ENCODE peak calls at places on chromosomes 13 and 19, in four cellular contexts. U is HepG2, F is H1, W is GM12878. Y is an unnamed sample.

GRCh38 chr13:101919541-101920306 is 467.2 kb downstream of the ITGBL1 start:
- DNase-seq in W (no peak), F (no peak), U (no peak), Y (no peak)

GRCh38 chr13:99873141-99873540 is 98.4 kb downstream of the ZIC5 start:
- DNase-seq in W (no peak), F (no peak), U (no peak), Y (no peak)

GRCh38 chr19:29956855-29957254 is 14.8 kb downstream of the URI1 start:
- DNase-seq in W (no peak), U (peak), F (no peak), Y (no peak)

GRCh38 chr13:93559718-93560117 is 333.1 kb downstream of the GPC6 start:
- DNase-seq in F (no peak), U (no peak), W (no peak), Y (no peak)

GRCh38 chr19:18339703-18340102 is 695 bp upstream of the PGPEP1 start:
- DNase-seq in F (no peak), U (no peak), W (no peak), Y (no peak)

GRCh38 chr19:18282021-18282787 is 782 bp upstream of the JUND start:
- DNase-seq in W (no peak), U (peak), F (no peak), Y (no peak)

GRCh38 chr13:78604782-78605611 is 1.6 kb upstream of the POU4F1 start:
- DNase-seq in W (no peak), U (peak), F (no peak), Y (no peak)

GRCh38 chr19:41910240-41910991 is 17.8 kb downstream of the ERFL start:
- DNase-seq in U (no peak), F (no peak), W (no peak), Y (no peak)

GRCh38 chr19:45171211-45171623 is 6.8 kb downstream of the TRAPPC6A start:
- DNase-seq in U (no peak), W (no peak), F (no peak), Y (no peak)

GRCh38 chr19:3655402-3656072 is 28.9 kb upstream of the CACTIN start:
- DNase-seq in W (no peak), U (no peak), F (no peak), Y (no peak)

GRCh38 chr19:28595722-28596121 is 617.2 kb downstream of the UQCRFS1 start:
- DNase-seq in F (no peak), W (no peak), U (no peak), Y (no peak)
- TF ChIP-seq SUZ12 in F (no peak), W (no peak), U (no peak), Y (no peak)

GRCh38 chr19:50518091-50519005 is 4.6 kb upstream of the ASPDH start:
- DNase-seq in U (no peak), F (no peak), W (no peak), Y (no peak)

GRCh38 chr19:50519006-50519575 is 5.4 kb upstream of the ASPDH start:
- DNase-seq in W (no peak), F (no peak), U (no peak), Y (no peak)

GRCh38 chr19:50517704-50518075 is 4.0 kb upstream of the ASPDH start:
- DNase-seq in W (no peak), U (no peak), F (no peak), Y (no peak)

GRCh38 chr19:50522881-50523280 is 9.2 kb upstream of the ASPDH start:
- DNase-seq in U (no peak), F (no peak), W (no peak), Y (no peak)

GRCh38 chr19:50520822-50521465 is 7.2 kb upstream of the ASPDH start:
- DNase-seq in F (no peak), U (no peak), W (no peak), Y (no peak)
- H3K9ac ChIP-seq in F (no peak), U (no peak), W (no peak), Y (no peak)

GRCh38 chr19:17097593-17098126 is 22.1 kb downstream of the MYO9B start:
- DNase-seq in U (peak), W (no peak), F (no peak), Y (no peak)
- TF ChIP-seq YY1 in U (no peak), W (no peak), F (no peak), Y (no peak)

DNA sequence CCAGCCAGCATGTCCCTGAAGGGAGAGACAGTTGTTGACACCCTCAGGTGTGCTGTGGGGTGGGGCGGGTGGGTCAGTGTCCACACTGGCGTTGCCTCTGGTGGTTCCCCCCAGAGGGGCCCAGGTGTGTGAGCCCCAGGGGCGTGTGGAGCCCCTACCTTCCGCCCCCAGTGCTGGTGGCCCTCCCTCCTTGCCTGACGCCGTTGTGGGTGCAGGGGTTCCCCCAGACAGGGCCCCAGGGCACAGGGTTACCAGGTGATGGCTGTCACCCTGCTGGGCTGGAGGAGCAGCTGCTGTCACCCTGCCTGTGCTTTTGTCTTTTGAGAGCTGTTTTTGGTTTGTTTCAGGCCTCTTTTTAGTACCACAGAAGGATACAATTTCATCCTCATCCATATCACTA is 27.2 kb downstream of the ATP4B start:
- DNase-seq in U (no peak), W (no peak), F (no peak), Y (no peak)
- TF ChIP-seq SUZ12 in U (no peak), W (no peak), F (no peak), Y (no peak)

GRCh38 chr13:38519229-38519910 is 167.5 kb upstream of the FREM2 start:
- DNase-seq in W (no peak), U (no peak), F (peak), Y (peak)

GRCh38 chr13:38514575-38514974 is 164.9 kb downstream of the UFM1 start:
- DNase-seq in W (no peak), F (no peak), U (no peak), Y (no peak)

GRCh38 chr13:38520041-38520440 is 166.8 kb upstream of the FREM2 start:
- DNase-seq in F (no peak), U (no peak), W (no peak), Y (no peak)

GRCh38 chr13:38518328-38518727 is 168.5 kb upstream of the FREM2 start:
- DNase-seq in F (no peak), W (no peak), U (no peak), Y (no peak)
- H3K9ac ChIP-seq in F (no peak), W (no peak), U (no peak), Y (no peak)

DNA sequence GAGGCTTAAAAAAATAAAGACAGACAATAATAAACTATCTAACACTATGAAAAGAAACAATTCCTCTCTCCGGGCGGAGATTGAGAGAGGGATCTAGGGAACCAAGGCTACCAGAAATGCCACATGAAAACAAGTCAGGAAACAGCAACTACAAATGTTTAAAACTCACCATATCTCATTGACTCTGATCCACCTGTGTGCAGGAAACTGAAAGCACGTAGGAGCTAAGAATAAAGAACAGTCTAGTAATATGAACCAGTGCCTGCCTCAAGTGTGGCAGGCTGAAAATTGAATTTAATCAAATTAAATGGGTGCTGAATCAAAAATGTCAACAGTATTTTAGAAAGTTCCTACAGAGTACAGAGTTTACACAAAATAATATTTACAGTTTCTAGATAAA is 1701.0 kb downstream of the SLITRK5 start:
- DNase-seq in F (no peak), U (no peak), W (no peak), Y (no peak)
- TF ChIP-seq YY1 in F (no peak), U (no peak), W (no peak), Y (no peak)

GRCh38 chr19:6821639-6822310 is 49.3 kb downstream of the VAV1 start:
- DNase-seq in F (no peak), W (no peak), U (no peak), Y (no peak)
- TF ChIP-seq SUZ12 in F (no peak), W (no peak), U (no peak), Y (no peak)

GRCh38 chr19:39320948-39321831 is 527 bp upstream of the LRFN1 start:
- DNase-seq in U (no peak), F (no peak), W (no peak), Y (no peak)

GRCh38 chr19:39319098-39319891 is 1.4 kb downstream of the LRFN1 start:
- DNase-seq in U (no peak), W (no peak), F (no peak), Y (no peak)

GRCh38 chr19:39324242-39324842 is 3.7 kb upstream of the LRFN1 start:
- DNase-seq in F (no peak), W (no peak), U (no peak), Y (no peak)

GRCh38 chr19:39319892-39320168 is 833 bp downstream of the LRFN1 start:
- DNase-seq in F (no peak), W (no peak), U (no peak), Y (no peak)

DNA sequence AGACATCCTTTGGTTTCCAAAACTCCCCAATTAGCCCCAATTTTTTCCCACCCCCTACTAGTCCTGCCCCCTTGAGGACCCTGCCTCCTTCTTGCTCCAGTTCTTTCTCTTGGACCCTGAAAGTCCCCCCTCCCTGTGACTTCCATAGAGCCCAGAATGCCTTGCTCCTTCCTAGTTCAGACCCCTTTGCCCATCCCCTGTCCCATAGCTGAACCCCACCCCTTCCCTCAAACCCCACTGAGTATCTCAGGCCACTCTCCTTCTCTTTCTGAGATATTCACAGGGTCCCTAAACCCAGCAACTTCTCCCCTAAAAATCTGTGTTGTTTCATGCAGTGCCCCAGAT is 1.1 kb upstream of the LRFN1 start:
- DNase-seq in U (no peak), W (no peak), F (no peak), Y (no peak)
- H3K9ac ChIP-seq in U (no peak), W (no peak), F (no peak), Y (no peak)

GRCh38 chr19:16274466-16274865 is 50.2 kb upstream of the KLF2 start:
- DNase-seq in U (no peak), W (no peak), F (no peak), Y (no peak)
- TF ChIP-seq YY1 in U (no peak), W (no peak), F (no peak), Y (no peak)